ENCODE peak calls at places on chromosomes 13 and 19, in six cellular contexts. W is stimulated activated CD8-positive, alpha-beta memory T cell treated with anti-CD3 and anti-CD28 coated beads, Interleukin-2, amount 100 ng/mL, for 1 hour; O is iris pigment epithelial cell; D is HFFc6; L is RCC 7860; K is NCI-H1694. N is an unnamed sample.

GRCh38 chr19:57165846-57166245 is 1.4 kb downstream of the DUXA start:
- DNase-seq in W (no peak), O (no peak), K (no peak), L (no peak), D (no peak), N (no peak)

GRCh38 chr19:29976151-29976943 is 34.3 kb downstream of the URI1 start:
- DNase-seq in K (no peak), L (no peak), O (no peak), D (no peak), W (no peak), N (no peak)

GRCh38 chr19:49930483-49931011 is 1.2 kb upstream of the NUP62 start:
- DNase-seq in K (no peak), L (no peak), D (no peak), W (no peak), O (no peak), N (no peak)

GRCh38 chr19:14003279-14004051 is 2.7 kb downstream of the RFX1 start:
- DNase-seq in W (no peak), O (no peak), D (no peak), L (no peak), K (no peak), N (no peak)

GRCh38 chr13:23718916-23719470 is 148.8 kb downstream of the TNFRSF19 start:
- DNase-seq in L (no peak), O (no peak), K (no peak), D (no peak), W (no peak), N (no peak)

GRCh38 chr13:113915786-113916329 is 52.0 kb upstream of the GAS6 start:
- DNase-seq in W (no peak), O (no peak), K (no peak), L (no peak), D (no peak), N (no peak)

GRCh38 chr13:97116754-97117153 is 105.4 kb upstream of the MBNL2 start:
- DNase-seq in W (no peak), K (no peak), O (peak), D (peak), L (no peak), N (no peak)

GRCh38 chr19:489418-490196 is 6.7 kb upstream of the MADCAM1 start:
- DNase-seq in W (no peak), D (no peak), K (no peak), L (no peak), O (peak), N (no peak)

GRCh38 chr19:8468761-8469458 is 24.1 kb downstream of the HNRNPM start:
- DNase-seq in O (peak), K (no peak), L (no peak), D (no peak), W (no peak), N (no peak)